ENCODE peak calls at places on chromosomes 1 and 21, in nine cellular contexts. G is GM23338; Q is substantia nigra; O is tibial nerve; S is CD4-positive, alpha-beta T cell; K is tibial artery; B is endothelial cell of umbilical vein; I is OCI-LY7; N is right cardiac atrium. H is an unnamed sample.

GRCh38 chr1:164842891-164843290 is 283.9 kb downstream of the PBX1 start:
- DNase-seq in G (no peak), I (no peak), Q (no peak), K (no peak), O (no peak), S (no peak), N (no peak), B (no peak), H (no peak)

GRCh38 chr1:55466921-55467320 is 251.8 kb upstream of the USP24 start:
- DNase-seq in O (no peak), Q (no peak), I (no peak), N (no peak), S (no peak), K (no peak), G (no peak), B (no peak), H (no peak)

GRCh38 chr1:68495968-68496679 is 758 bp downstream of the DEPDC1 start:
- DNase-seq in K (no peak), Q (no peak), N (no peak), G (no peak), B (peak), O (no peak), S (no peak), I (peak), H (no peak)

GRCh38 chr1:8078176-8078671 is 52.1 kb upstream of the ERRFI1 start:
- DNase-seq in B (peak), N (no peak), Q (no peak), O (no peak), G (peak), I (no peak), S (no peak), K (no peak), H (no peak)

GRCh38 chr1:109402025-109402424 is 4.3 kb upstream of the SORT1 start:
- DNase-seq in K (no peak), N (no peak), S (no peak), B (no peak), G (no peak), Q (no peak), I (no peak), O (no peak), H (no peak)

GRCh38 chr1:160359559-160360226 is 7.2 kb upstream of the NHLH1 start:
- DNase-seq in I (no peak), N (no peak), G (peak), S (no peak), O (no peak), Q (no peak), K (no peak), B (no peak), H (no peak)

GRCh38 chr1:91130256-91130985 is 108.6 kb upstream of the ZNF644 start:
- DNase-seq in I (no peak), S (no peak), O (no peak), N (no peak), K (no peak), B (no peak), Q (no peak), G (no peak), H (no peak)

GRCh38 chr1:57467825-57468224 is 44.0 kb upstream of the DAB1 start:
- DNase-seq in B (no peak), G (no peak), S (no peak), Q (no peak), I (no peak), K (no peak), N (no peak), O (no peak), H (peak)

GRCh38 chr1:29415156-29415830 is 179.0 kb downstream of the PTPRU start:
- DNase-seq in N (no peak), I (no peak), S (no peak), G (peak), Q (no peak), K (no peak), O (no peak), B (no peak), H (no peak)

GRCh38 chr1:196078691-196079090 is 529.5 kb downstream of the KCNT2 start:
- DNase-seq in N (no peak), S (no peak), I (no peak), K (no peak), Q (no peak), B (no peak), G (no peak), O (no peak), H (no peak)

GRCh38 chr1:157105988-157106812 is 6.6 kb upstream of the ETV3L start:
- DNase-seq in G (no peak), N (peak), S (no peak), I (no peak), O (no peak), B (peak), Q (no peak), K (peak), H (no peak)

GRCh38 chr1:241485554-241485992 is 34.0 kb downstream of the FH start:
- DNase-seq in N (no peak), G (peak), O (no peak), I (peak), Q (no peak), S (no peak), B (peak), K (no peak), H (no peak)

GRCh38 chr21:45583831-45584509 is 41.7 kb upstream of the SLC19A1 start:
- DNase-seq in O (no peak), B (no peak), K (no peak), S (no peak), G (no peak), Q (no peak), N (no peak), I (no peak), H (no peak)

GRCh38 chr21:45393833-45394638 is 10.9 kb upstream of the COL18A1 start:
- DNase-seq in N (peak), O (no peak), S (no peak), B (no peak), G (no peak), Q (no peak), I (no peak), K (peak), H (no peak)

GRCh38 chr1:46285730-46286477 is 17.5 kb downstream of the LRRC41 start:
- DNase-seq in G (peak), S (no peak), N (no peak), Q (peak), O (no peak), B (no peak), I (peak), K (no peak), H (no peak)

GRCh38 chr1:172497230-172497629 is 35.7 kb upstream of the SUCO start:
- DNase-seq in O (no peak), K (no peak), B (no peak), N (peak), S (no peak), G (peak), Q (no peak), I (no peak), H (no peak)

GRCh38 chr1:234628099-234628498 is 18.1 kb upstream of the IRF2BP2 start:
- DNase-seq in I (no peak), S (no peak), N (no peak), B (peak), G (no peak), O (no peak), K (no peak), Q (no peak), H (no peak)

GRCh38 chr1:84365225-84366221 is 32.8 kb upstream of the DNASE2B start:
- DNase-seq in G (no peak), I (peak), N (peak), Q (no peak), O (no peak), S (no peak), K (no peak), B (peak), H (no peak)

GRCh38 chr1:6508154-6508875 is 16.8 kb upstream of the PLEKHG5 start:
- DNase-seq in N (peak), G (no peak), S (no peak), K (no peak), B (no peak), I (no peak), Q (peak), O (no peak), H (no peak)

GRCh38 chr21:44817506-44817880 is 369 bp downstream of the SUMO3 start:
- DNase-seq in I (peak), B (peak), Q (peak), N (peak), K (peak), S (peak), O (peak), G (peak), H (peak)

GRCh38 chr1:182261655-182262054 is 129.9 kb downstream of the GLUL start:
- DNase-seq in I (no peak), G (no peak), S (no peak), Q (no peak), N (no peak), K (no peak), O (no peak), B (no peak), H (no peak)

GRCh38 chr1:25702101-25702775 is 85.6 kb downstream of the MAN1C1 start:
- DNase-seq in B (no peak), G (peak), O (no peak), S (no peak), I (no peak), N (no peak), Q (no peak), K (no peak), H (no peak)

GRCh38 chr1:91774520-91775203 is 111.3 kb downstream of the TGFBR3 start:
- DNase-seq in B (no peak), G (no peak), K (no peak), N (no peak), Q (no peak), I (no peak), O (no peak), S (no peak), H (no peak)

GRCh38 chr1:57204091-57204490 is 219.8 kb downstream of the DAB1 start:
- DNase-seq in O (no peak), N (no peak), K (no peak), S (no peak), G (no peak), I (no peak), Q (no peak), B (no peak), H (no peak)

GRCh38 chr1:113140588-113141446 is 67.8 kb downstream of the LRIG2 start:
- DNase-seq in I (peak), O (peak), K (peak), Q (peak), S (peak), G (peak), B (peak), N (peak), H (peak)

GRCh38 chr1:184465489-184466146 is 78.8 kb downstream of the C1orf21 start:
- DNase-seq in G (peak), B (no peak), I (no peak), N (peak), S (no peak), Q (no peak), O (no peak), K (no peak), H (no peak)
- H3K27ac ChIP-seq in G (no peak), B (no peak), I (no peak), N (no peak), S (no peak), Q (no peak), O (no peak), K (no peak), H (no peak)

DNA sequence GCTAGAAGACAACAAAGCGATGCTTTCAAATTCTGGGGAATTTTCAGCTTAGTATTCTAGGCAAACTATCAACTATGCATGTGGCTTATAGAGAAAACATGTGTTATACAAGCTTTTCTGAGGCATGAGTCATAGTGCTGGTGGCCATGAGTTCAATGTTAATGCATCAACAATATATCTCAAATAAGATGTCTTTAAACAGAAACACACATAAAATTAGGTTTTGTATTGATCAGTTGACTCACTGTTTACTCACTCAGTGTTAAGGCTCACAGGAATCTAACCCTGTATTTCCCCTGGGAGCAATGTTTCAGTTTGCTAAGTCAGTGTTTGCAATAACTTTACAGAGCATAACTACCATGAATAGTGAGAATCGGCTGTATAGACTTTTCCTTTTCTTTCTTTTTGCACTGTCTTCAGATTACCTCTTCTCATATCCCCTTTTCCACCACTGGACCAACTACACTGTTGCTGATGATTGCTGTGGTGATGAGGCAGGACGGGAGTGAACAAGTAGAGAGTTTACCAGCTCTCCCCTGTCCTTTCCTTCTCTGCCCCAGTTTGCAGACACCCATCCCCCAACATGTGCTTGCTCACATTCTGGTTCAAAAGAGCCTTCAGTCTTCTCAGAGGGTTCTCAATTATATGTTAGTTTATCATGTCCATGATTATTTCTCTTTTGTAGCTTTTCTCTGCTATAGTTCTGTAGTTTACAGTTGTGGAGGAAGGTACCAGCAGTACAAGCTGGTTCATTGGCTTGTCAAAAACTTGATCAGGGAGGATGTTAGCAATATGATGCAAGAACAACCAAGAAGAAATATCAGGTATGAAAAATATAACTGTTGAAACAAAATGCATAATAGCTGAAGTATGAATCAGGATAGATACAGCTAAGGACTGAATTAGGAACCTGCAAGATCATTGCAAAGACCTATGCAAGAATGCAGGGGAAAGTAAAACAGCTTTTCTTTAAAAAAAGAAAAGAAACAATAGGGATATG is 23.9 kb downstream of the CD2 start:
- DNase-seq in Q (no peak), O (no peak), I (no peak), G (peak), B (no peak), S (no peak), N (no peak), K (no peak), H (no peak)
- H3K27ac ChIP-seq in Q (no peak), O (no peak), I (no peak), G (no peak), B (no peak), S (no peak), N (no peak), K (no peak), H (no peak)

DNA sequence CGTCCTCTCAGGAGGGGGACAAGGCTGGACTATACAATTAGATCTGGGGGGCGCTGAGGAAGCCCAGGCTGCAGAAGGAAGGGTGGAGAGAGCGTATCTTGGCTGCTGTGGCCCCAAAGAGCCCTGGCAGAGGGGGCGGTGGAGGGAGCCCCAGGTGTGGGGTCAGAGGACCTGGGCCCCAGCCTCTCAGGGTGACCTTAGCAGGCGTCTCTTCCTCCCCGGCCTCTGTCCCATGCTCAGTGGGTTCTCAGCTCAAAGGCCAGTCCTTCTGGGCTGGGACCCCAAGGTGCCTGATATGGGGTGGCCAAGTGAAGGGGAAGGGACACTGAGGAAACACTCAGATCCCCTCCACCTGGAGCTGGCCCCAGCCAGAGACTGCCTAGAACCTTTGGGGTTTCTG is 1.8 kb downstream of the FAM131C start:
- DNase-seq in S (no peak), K (no peak), N (no peak), B (no peak), G (no peak), I (no peak), O (no peak), Q (no peak), H (no peak)
- H3K27ac ChIP-seq in S (no peak), K (no peak), N (no peak), B (no peak), G (no peak), I (no peak), O (no peak), Q (no peak), H (no peak)

GRCh38 chr1:226827968-226828513 is 42.4 kb upstream of the PSEN2 start:
- DNase-seq in I (peak), G (peak), S (peak), K (peak), O (peak), Q (peak), B (peak), N (peak), H (peak)
- H3K27ac ChIP-seq in I (peak), G (no peak), S (no peak), K (peak), O (peak), Q (peak), B (peak), N (peak), H (peak)